ENCODE peak calls at places on chromosomes 13 and 19, in seven cellular contexts. D, P, C, T, H, R and W are unnamed samples.

GRCh38 chr13:28532226-28533048 is 37.5 kb upstream of the FLT1 start:
- DNase-seq in T (peak), D (no peak), P (no peak), R (peak), H (peak), C (peak), W (peak)

GRCh38 chr19:35040826-35041547 is 534 bp upstream of the HPN start:
- DNase-seq in D (peak), T (peak), C (no peak), H (no peak), P (peak), R (peak), W (no peak)

GRCh38 chr13:92833071-92833470 is 393.5 kb upstream of the GPC6 start:
- DNase-seq in H (no peak), R (no peak), C (no peak), D (no peak), T (no peak), P (no peak), W (no peak)

GRCh38 chr13:76769238-76769859 is 116.9 kb downstream of the KCTD12 start:
- DNase-seq in H (no peak), C (no peak), R (no peak), P (no peak), T (no peak), D (no peak), W (no peak)

GRCh38 chr13:40813662-40814454 is 24.4 kb downstream of the SLC25A15 start:
- DNase-seq in R (no peak), D (no peak), T (peak), C (no peak), P (no peak), H (no peak), W (no peak)

GRCh38 chr19:55384576-55385235 is 614 bp upstream of the TMEM238 start:
- DNase-seq in T (peak), P (no peak), H (no peak), D (no peak), R (no peak), C (no peak), W (no peak)

GRCh38 chr19:36054733-36055686 is at the start of gene WDR62:
- DNase-seq in H (peak), T (peak), P (peak), D (peak), C (peak), R (peak), W (peak)

GRCh38 chr19:28582344-28582743 is 630.6 kb downstream of the UQCRFS1 start:
- DNase-seq in H (no peak), P (no peak), R (no peak), T (no peak), D (no peak), C (no peak), W (no peak)

GRCh38 chr13:24746618-24747247 is 17.2 kb upstream of the RNF17 start:
- DNase-seq in R (peak), C (peak), T (no peak), H (no peak), D (no peak), P (no peak), W (no peak)

GRCh38 chr19:13909430-13909829 is 3.4 kb downstream of the CC2D1A start:
- DNase-seq in H (no peak), C (no peak), P (no peak), D (no peak), T (peak), R (no peak), W (no peak)

GRCh38 chr13:114177245-114178010 is 1.6 kb upstream of the CFAP97D2 start:
- DNase-seq in R (no peak), D (no peak), P (no peak), H (no peak), T (no peak), C (peak), W (no peak)

GRCh38 chr13:51066091-51066831 is 44.8 kb downstream of the C13orf42 start:
- DNase-seq in H (no peak), C (no peak), P (no peak), R (no peak), D (no peak), T (no peak), W (no peak)

GRCh38 chr19:50040967-50041366 is 15.2 kb downstream of the ZNF473 start:
- DNase-seq in C (no peak), P (no peak), T (no peak), R (no peak), H (no peak), D (no peak), W (no peak)

GRCh38 chr13:74129500-74130144 is 4.6 kb downstream of the KLF12 start:
- DNase-seq in C (no peak), D (peak), R (no peak), H (no peak), P (no peak), T (no peak), W (no peak)

GRCh38 chr19:19459707-19460251 is 54.3 kb downstream of the GATAD2A start:
- DNase-seq in R (no peak), T (no peak), D (peak), P (no peak), H (no peak), C (no peak), W (no peak)

GRCh38 chr13:80157261-80157942 is 183.5 kb downstream of the SPRY2 start:
- DNase-seq in H (no peak), C (no peak), T (no peak), P (no peak), D (no peak), R (no peak), W (no peak)

GRCh38 chr13:112510002-112510780 is 77.8 kb downstream of the TUBGCP3 start:
- DNase-seq in T (no peak), D (no peak), C (no peak), P (no peak), H (no peak), R (peak), W (no peak)

GRCh38 chr19:13149628-13150186 is 468 bp downstream of the STX10 start:
- DNase-seq in R (peak), H (peak), C (no peak), D (no peak), P (no peak), T (no peak), W (no peak)

GRCh38 chr19:19480688-19481087 is 34.7 kb downstream of the TSSK6 start:
- DNase-seq in T (no peak), R (no peak), H (no peak), C (no peak), D (no peak), P (no peak), W (no peak)

GRCh38 chr13:106468207-106468606 is 67.3 kb downstream of the EFNB2 start:
- DNase-seq in T (no peak), H (no peak), R (no peak), P (no peak), D (no peak), C (no peak), W (no peak)

GRCh38 chr19:49691243-49692101 is 556 bp downstream of the CPT1C start:
- DNase-seq in T (no peak), R (peak), P (no peak), D (no peak), H (peak), C (peak), W (no peak)

GRCh38 chr13:27696731-27697130 is 75.0 kb downstream of the POLR1D start:
- DNase-seq in D (no peak), P (no peak), T (no peak), R (no peak), H (no peak), C (no peak), W (no peak)

GRCh38 chr19:34838753-34839431 is 65.9 kb upstream of the ZNF599 start:
- DNase-seq in R (peak), D (no peak), H (no peak), T (peak), P (no peak), C (peak), W (no peak)

GRCh38 chr19:34171539-34171876 is 796 bp upstream of the LSM14A start:
- DNase-seq in R (peak), P (no peak), C (no peak), H (no peak), D (no peak), T (no peak), W (no peak)

GRCh38 chr13:25432686-25433085 is 60.9 kb downstream of the ATP8A2 start:
- DNase-seq in D (no peak), C (no peak), H (no peak), R (no peak), T (no peak), P (no peak), W (no peak)

DNA sequence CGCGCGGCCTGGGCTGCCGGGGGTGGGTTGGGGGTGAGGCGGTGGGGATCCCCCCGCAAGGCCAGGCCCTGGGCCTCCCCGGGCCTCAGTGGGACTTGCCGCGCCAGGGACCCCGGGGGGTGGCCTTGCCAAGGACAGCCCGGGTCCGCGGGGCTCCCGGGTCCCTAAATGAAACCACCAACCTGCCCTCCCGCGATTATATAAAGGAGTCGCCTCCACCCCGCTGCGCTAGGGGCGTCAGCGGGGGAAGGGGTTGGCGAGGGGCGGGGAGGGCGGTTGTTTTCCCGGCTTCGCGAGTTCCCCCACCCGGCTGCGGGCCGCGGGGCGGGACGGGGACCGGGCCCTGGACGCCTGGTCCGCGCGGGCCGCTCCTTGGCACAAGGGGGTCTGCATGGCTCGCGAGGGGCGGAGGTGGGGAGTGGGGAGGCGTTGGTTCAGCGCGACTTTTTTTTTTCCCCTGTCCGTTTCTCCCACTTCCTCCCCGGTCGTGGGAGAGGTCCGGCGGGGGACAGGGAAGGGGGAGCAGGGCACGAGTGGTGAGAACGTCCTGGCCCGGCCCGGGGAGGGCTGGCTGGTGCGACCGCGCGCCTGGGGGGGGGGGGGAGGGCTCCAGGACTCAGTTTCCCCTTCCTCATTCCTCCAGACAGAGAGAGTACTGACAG is 828 bp upstream of the ZBTB7A start:
- DNase-seq in H (no peak), T (peak), C (peak), P (no peak), D (no peak), R (no peak), W (no peak)
- TF ChIP-seq CTCF in H (no peak), T (no peak), C (no peak), P (no peak), D (no peak), R (no peak), W (no peak)

GRCh38 chr19:11982526-11982925 is 17.7 kb downstream of the ZNF763 start:
- DNase-seq in R (no peak), C (no peak), P (no peak), H (no peak), D (no peak), T (no peak), W (no peak)

GRCh38 chr19:11989112-11989456 is 24.2 kb downstream of the ZNF763 start:
- DNase-seq in T (no peak), D (no peak), P (no peak), C (no peak), H (no peak), R (no peak), W (no peak)

GRCh38 chr19:11986754-11987153 is 21.9 kb downstream of the ZNF763 start:
- DNase-seq in P (no peak), D (no peak), R (no peak), T (no peak), H (no peak), C (no peak), W (no peak)

GRCh38 chr19:11987405-11988231 is 22.8 kb downstream of the ZNF763 start:
- DNase-seq in R (peak), H (peak), P (peak), T (peak), D (peak), C (peak), W (peak)

DNA sequence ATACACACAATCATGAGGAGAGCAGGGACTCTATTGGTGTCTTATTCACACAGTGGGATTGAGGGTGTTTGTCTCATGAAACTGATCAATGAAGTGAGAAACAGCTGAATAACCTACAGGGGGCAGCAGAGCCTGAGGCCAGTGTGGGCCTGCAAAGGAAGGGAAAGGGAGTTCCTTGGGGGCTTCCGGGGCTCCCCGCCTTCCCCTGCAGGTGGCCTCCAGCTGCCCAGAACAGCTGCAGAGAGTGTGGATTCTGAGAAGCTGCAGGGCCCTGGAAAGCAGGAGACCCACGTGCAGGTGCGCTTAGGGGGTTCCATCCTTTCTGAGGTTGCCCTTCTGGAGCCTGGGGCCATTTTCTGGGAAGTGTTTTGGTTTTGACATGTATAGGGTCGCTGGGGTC is 20.1 kb downstream of the ZNF763 start:
- DNase-seq in D (no peak), C (no peak), R (peak), P (no peak), H (no peak), T (no peak), W (no peak)
- TF ChIP-seq CTCF in D (no peak), C (no peak), R (peak), P (no peak), H (no peak), T (no peak), W (no peak)

GRCh38 chr13:36512771-36513170 is 80.5 kb downstream of the CCNA1 start:
- DNase-seq in H (no peak), D (no peak), R (no peak), C (no peak), T (no peak), P (no peak), W (no peak)

DNA sequence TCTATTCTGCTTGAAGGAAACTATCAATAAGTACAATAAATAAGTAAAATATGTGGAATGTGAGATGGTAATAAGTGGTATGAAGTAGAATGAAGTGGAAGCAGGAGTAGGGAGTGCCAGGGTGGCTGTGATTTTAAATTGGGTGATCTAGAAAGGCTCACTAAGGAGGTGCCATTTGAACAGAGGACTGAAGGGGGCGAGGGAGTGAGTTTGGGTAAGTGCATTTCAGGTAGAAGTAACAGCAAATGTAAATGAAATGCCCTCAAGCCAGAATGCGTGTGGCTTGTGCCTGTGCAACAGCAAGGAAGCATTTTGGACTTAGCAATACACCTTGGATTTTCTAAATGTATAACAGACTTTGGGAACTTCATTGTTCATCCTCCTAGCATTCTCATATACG is 77.1 kb downstream of the CCNA1 start:
- DNase-seq in H (no peak), R (no peak), C (no peak), P (no peak), D (no peak), T (no peak), W (no peak)
- TF ChIP-seq CTCF in H (peak), R (peak), C (no peak), P (no peak), D (no peak), T (no peak), W (no peak)

GRCh38 chr13:44978328-44978727 is 10.9 kb downstream of the NUFIP1 start:
- DNase-seq in P (no peak), H (no peak), D (no peak), C (no peak), T (no peak), R (no peak), W (no peak)
- TF ChIP-seq CTCF in P (no peak), H (peak), D (no peak), C (no peak), T (no peak), R (peak), W (no peak)

DNA sequence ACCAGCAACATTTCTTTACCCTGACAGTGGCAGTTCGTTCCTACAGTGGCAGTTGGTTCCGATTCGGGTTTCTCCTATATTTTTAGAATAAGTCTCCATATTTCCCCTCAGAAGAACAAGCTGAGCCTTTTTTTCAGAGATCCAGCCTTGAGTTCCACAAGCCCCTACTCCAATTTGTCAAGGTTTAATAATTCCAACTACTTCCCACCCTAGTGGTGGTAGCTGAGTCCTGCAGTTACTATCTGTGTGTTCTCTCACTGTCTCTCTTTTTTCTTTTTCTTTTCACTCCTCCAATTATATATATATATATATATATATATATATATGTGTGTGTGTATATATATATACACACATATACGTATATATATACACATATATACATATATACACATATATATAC is 1347.3 kb downstream of the PCDH9 start:
- DNase-seq in C (no peak), D (no peak), T (no peak), H (no peak), P (no peak), R (no peak), W (no peak)
- TF ChIP-seq CTCF in C (peak), D (no peak), T (no peak), H (peak), P (no peak), R (peak), W (no peak)

GRCh38 chr13:23743269-23743668 is 145.9 kb downstream of the MIPEP start:
- DNase-seq in H (no peak), T (no peak), P (no peak), C (no peak), D (no peak), R (no peak), W (no peak)
- TF ChIP-seq CTCF in H (no peak), T (no peak), P (no peak), C (no peak), D (no peak), R (no peak), W (no peak)

GRCh38 chr13:109743706-109744453 is 42.5 kb downstream of the IRS2 start:
- DNase-seq in P (no peak), T (no peak), H (no peak), D (no peak), C (peak), R (no peak), W (no peak)

GRCh38 chr13:109745702-109746101 is 40.7 kb downstream of the IRS2 start:
- DNase-seq in P (no peak), H (no peak), D (no peak), C (peak), R (no peak), T (no peak), W (no peak)

GRCh38 chr13:109745060-109745459 is 41.3 kb downstream of the IRS2 start:
- DNase-seq in T (no peak), C (peak), D (no peak), R (no peak), P (no peak), H (no peak), W (no peak)

GRCh38 chr13:109746364-109746763 is 40.0 kb downstream of the IRS2 start:
- DNase-seq in C (no peak), R (no peak), T (no peak), D (no peak), H (no peak), P (no peak), W (no peak)

DNA sequence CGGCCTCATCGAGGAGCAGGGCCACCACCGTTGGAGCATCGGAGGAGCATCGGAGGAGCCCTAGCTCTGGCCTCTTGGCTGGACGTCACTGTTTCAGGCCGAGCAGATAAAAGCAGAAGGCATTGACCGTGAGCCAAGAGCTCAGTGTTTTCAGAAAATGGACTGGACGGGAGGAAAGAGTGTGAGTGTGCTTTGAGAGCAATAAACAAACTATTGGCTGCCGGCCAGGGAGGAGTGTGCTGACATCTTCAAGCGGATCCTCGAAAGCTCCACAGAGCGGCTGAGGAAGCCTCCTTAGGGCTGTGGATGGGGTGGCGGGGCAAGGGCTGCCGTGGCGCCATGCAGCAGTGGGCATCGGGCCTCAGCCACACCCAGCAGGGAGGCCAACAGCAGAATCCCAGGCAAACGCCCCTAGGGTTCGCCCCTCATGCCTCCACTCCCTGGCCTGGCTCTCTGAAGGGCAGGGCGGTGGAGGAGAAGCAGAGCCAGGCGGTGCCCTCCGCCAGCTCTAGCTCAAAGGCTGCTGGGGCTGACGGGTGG is 41.8 kb downstream of the IRS2 start:
- DNase-seq in C (peak), T (no peak), R (no peak), P (no peak), D (no peak), H (peak), W (no peak)
- TF ChIP-seq CTCF in C (no peak), T (no peak), R (no peak), P (no peak), D (no peak), H (no peak), W (no peak)

GRCh38 chr13:105207586-105208293 is 1327.7 kb downstream of the EFNB2 start:
- DNase-seq in D (no peak), T (no peak), C (no peak), H (no peak), P (no peak), R (no peak), W (no peak)
- TF ChIP-seq CTCF in D (no peak), T (no peak), C (peak), H (no peak), P (no peak), R (peak), W (no peak)

GRCh38 chr13:94308808-94309207 is 170.7 kb downstream of the DCT start:
- DNase-seq in T (no peak), P (no peak), C (no peak), D (no peak), H (no peak), R (no peak), W (no peak)

GRCh38 chr13:94309997-94310842 is 169.3 kb downstream of the DCT start:
- DNase-seq in R (no peak), C (no peak), T (no peak), D (no peak), H (no peak), P (no peak), W (no peak)

GRCh38 chr13:94312511-94313191 is 166.8 kb downstream of the DCT start:
- DNase-seq in T (no peak), H (no peak), D (no peak), P (no peak), R (no peak), C (no peak), W (no peak)

GRCh38 chr13:94311893-94312292 is 167.6 kb downstream of the DCT start:
- DNase-seq in P (no peak), C (no peak), H (no peak), D (no peak), R (no peak), T (no peak), W (no peak)

GRCh38 chr13:94309576-94309975 is 169.9 kb downstream of the DCT start:
- DNase-seq in P (no peak), T (no peak), D (no peak), H (no peak), C (no peak), R (no peak), W (no peak)
- TF ChIP-seq CTCF in P (no peak), T (no peak), D (no peak), H (no peak), C (no peak), R (no peak), W (no peak)